ENCODE peak calls at places on chromosome 10, in four cellular contexts. One of them, this sample, is unnamed.
A peak's percentile ranks its signal among the peaks of the same experiment; 100 is the strongest.

GRCh38 chr10:77604063-77604462 is 33.5 kb downstream of the KCNMA1 start:
- DNase-seq in CD8-positive, alpha-beta memory T cell: no peak
- DNase-seq in HT-29: no peak
- DNase-seq in astrocyte of the hippocampus: no peak
- DNase-seq in this sample: no peak

GRCh38 chr10:79243211-79244067 is 103.8 kb upstream of the PPIF start:
- DNase-seq in HT-29: no peak
- DNase-seq in CD8-positive, alpha-beta memory T cell: peak; percentile 43
- DNase-seq in astrocyte of the hippocampus: peak; percentile 82
- DNase-seq in this sample: no peak

GRCh38 chr10:115985696-115986095 is 287.3 kb downstream of the GFRA1 start:
- DNase-seq in HT-29: no peak
- DNase-seq in CD8-positive, alpha-beta memory T cell: no peak
- DNase-seq in astrocyte of the hippocampus: no peak
- DNase-seq in this sample: no peak

GRCh38 chr10:15478429-15478828 is 107.3 kb upstream of the FAM171A1 start:
- DNase-seq in HT-29: no peak
- DNase-seq in astrocyte of the hippocampus: no peak
- DNase-seq in CD8-positive, alpha-beta memory T cell: no peak
- DNase-seq in this sample: no peak

GRCh38 chr10:114189700-114190099 is 10.5 kb downstream of the TDRD1 start:
- DNase-seq in astrocyte of the hippocampus: no peak
- DNase-seq in CD8-positive, alpha-beta memory T cell: no peak
- DNase-seq in HT-29: no peak
- DNase-seq in this sample: no peak

GRCh38 chr10:103894454-103894853 is 23.5 kb downstream of the STN1 start:
- DNase-seq in astrocyte of the hippocampus: no peak
- DNase-seq in HT-29: no peak
- DNase-seq in CD8-positive, alpha-beta memory T cell: no peak
- DNase-seq in this sample: no peak

GRCh38 chr10:93481213-93481930 is 762 bp downstream of the MYOF start:
- DNase-seq in astrocyte of the hippocampus: peak; percentile 53
- DNase-seq in HT-29: no peak
- DNase-seq in CD8-positive, alpha-beta memory T cell: no peak
- DNase-seq in this sample: no peak

GRCh38 chr10:42754155-42755027 is 28.2 kb upstream of the BMS1 start:
- DNase-seq in CD8-positive, alpha-beta memory T cell: peak; percentile 14
- DNase-seq in HT-29: no peak
- DNase-seq in astrocyte of the hippocampus: peak; percentile 54
- DNase-seq in this sample: no peak

GRCh38 chr10:21993360-21994001 is 10.0 kb downstream of the DNAJC1 start:
- DNase-seq in astrocyte of the hippocampus: peak; percentile 33
- DNase-seq in CD8-positive, alpha-beta memory T cell: no peak
- DNase-seq in HT-29: peak; percentile 50
- DNase-seq in this sample: peak; percentile 34

GRCh38 chr10:74543276-74543675 is 283.1 kb upstream of the KAT6B start:
- DNase-seq in astrocyte of the hippocampus: no peak
- DNase-seq in CD8-positive, alpha-beta memory T cell: no peak
- DNase-seq in HT-29: no peak
- DNase-seq in this sample: no peak

GRCh38 chr10:119694608-119695007 is 31.2 kb upstream of the INPP5F start:
- DNase-seq in CD8-positive, alpha-beta memory T cell: no peak
- DNase-seq in astrocyte of the hippocampus: no peak
- DNase-seq in HT-29: no peak
- DNase-seq in this sample: no peak